ENCODE peak calls at places on chromosome 1, in five cellular contexts. One of them, this sample, is unnamed. For H3K27me3, the result is how much of the 10 kb centered on the place peaks cover.

GRCh38 chr1:93615201-93616150 is 66.2 kb downstream of the BCAR3 start:
- DNase-seq in AG04450: no peak
- DNase-seq in NT2/D1: no peak
- DNase-seq in esophagus squamous epithelium: no peak
- DNase-seq in suprapubic skin: no peak
- DNase-seq in this sample: peak

GRCh38 chr1:193115629-193116227 is 6.1 kb upstream of the CDC73 start:
- DNase-seq in suprapubic skin: no peak
- DNase-seq in AG04450: peak
- DNase-seq in esophagus squamous epithelium: no peak
- DNase-seq in NT2/D1: no peak
- DNase-seq in this sample: peak

GRCh38 chr1:67227196-67227595 is 60.9 kb downstream of the IL23R start:
- DNase-seq in AG04450: no peak
- DNase-seq in NT2/D1: no peak
- DNase-seq in suprapubic skin: no peak
- DNase-seq in esophagus squamous epithelium: no peak
- DNase-seq in this sample: peak

GRCh38 chr1:244395965-244396364 is 55.7 kb downstream of the ADSS2 start:
- DNase-seq in AG04450: no peak
- DNase-seq in suprapubic skin: no peak
- DNase-seq in esophagus squamous epithelium: no peak
- DNase-seq in NT2/D1: no peak
- DNase-seq in this sample: no peak

GRCh38 chr1:221715321-221716169 is 26.3 kb downstream of the DUSP10 start:
- DNase-seq in esophagus squamous epithelium: no peak
- DNase-seq in NT2/D1: peak
- DNase-seq in AG04450: peak
- DNase-seq in suprapubic skin: no peak
- DNase-seq in this sample: no peak

GRCh38 chr1:107430540-107431228 is 289.8 kb downstream of the NTNG1 start:
- DNase-seq in esophagus squamous epithelium: no peak
- DNase-seq in AG04450: peak
- DNase-seq in NT2/D1: peak
- DNase-seq in suprapubic skin: no peak
- DNase-seq in this sample: peak

GRCh38 chr1:85708826-85709222 is 591 bp upstream of the ZNHIT6 start:
- DNase-seq in esophagus squamous epithelium: no peak
- DNase-seq in NT2/D1: no peak
- DNase-seq in AG04450: no peak
- DNase-seq in suprapubic skin: no peak
- DNase-seq in this sample: no peak

GRCh38 chr1:53454019-53454418 is 5.2 kb upstream of the DMRTB1 start:
- DNase-seq in suprapubic skin: no peak
- DNase-seq in AG04450: no peak
- DNase-seq in esophagus squamous epithelium: no peak
- DNase-seq in NT2/D1: no peak
- DNase-seq in this sample: no peak

GRCh38 chr1:39679821-39680220 is 7.9 kb upstream of the NT5C1A start:
- DNase-seq in NT2/D1: no peak
- DNase-seq in esophagus squamous epithelium: no peak
- DNase-seq in suprapubic skin: no peak
- DNase-seq in AG04450: no peak
- DNase-seq in this sample: no peak

DNA sequence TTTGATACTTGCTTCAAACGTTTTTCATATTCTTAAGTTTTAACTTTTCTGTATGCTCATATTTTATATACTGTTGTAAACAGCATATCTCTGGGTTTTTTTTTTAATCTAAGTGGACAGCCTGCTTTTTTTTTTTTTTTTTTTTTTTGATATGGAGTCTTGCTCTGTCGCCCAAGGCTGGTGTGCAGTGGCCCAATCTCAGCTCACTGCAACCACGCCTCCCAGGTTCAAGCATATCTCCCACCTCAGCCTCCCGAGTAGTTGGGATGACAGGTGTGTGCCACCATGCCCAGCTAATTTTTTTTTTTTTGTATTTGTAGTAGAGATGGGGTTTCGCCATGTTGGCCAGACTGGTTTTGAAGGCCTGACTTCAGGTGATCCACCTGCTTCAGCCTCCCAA is 1.2 kb downstream of the TBCE start:
- DNase-seq in esophagus squamous epithelium: no peak
- DNase-seq in AG04450: no peak
- DNase-seq in suprapubic skin: no peak
- DNase-seq in NT2/D1: no peak
- DNase-seq in this sample: no peak
- H3K4me3 ChIP-seq in esophagus squamous epithelium: no peak
- H3K4me3 ChIP-seq in AG04450: peak
- H3K4me3 ChIP-seq in suprapubic skin: no peak
- H3K4me3 ChIP-seq in NT2/D1: peak
- H3K4me3 ChIP-seq in this sample: peak

GRCh38 chr1:152511596-152511995 is 993 bp downstream of the LCE5A start:
- DNase-seq in esophagus squamous epithelium: no peak
- DNase-seq in suprapubic skin: no peak
- DNase-seq in NT2/D1: no peak
- DNase-seq in AG04450: no peak
- DNase-seq in this sample: no peak
- H3K27me3 ChIP-seq in esophagus squamous epithelium: under half
- H3K27me3 ChIP-seq in suprapubic skin: under half
- H3K27me3 ChIP-seq in NT2/D1: half or more
- H3K27me3 ChIP-seq in AG04450: under half
- H3K27me3 ChIP-seq in this sample: under half

DNA sequence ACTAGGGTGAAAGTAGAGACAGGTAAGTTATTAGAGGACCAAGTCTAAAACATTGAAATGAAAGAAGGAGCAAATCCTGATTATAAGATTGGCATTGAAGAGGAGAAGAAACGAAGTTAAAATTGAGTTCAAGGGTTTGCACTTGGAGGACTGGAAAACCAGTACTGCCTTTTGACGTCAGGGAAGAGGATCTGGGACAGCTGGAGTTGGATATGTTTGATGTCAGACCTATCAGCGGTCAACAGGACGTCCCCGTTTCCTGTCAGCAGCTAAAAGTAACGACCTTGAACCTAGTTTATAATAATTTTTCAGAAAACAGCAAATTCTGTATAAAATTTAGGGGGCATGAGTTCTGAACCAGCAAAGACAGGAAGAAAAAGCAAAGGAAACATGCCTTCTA is 1.2 kb upstream of the NID1 start:
- DNase-seq in esophagus squamous epithelium: no peak
- DNase-seq in suprapubic skin: no peak
- DNase-seq in NT2/D1: no peak
- DNase-seq in AG04450: no peak
- DNase-seq in this sample: no peak
- H3K4me3 ChIP-seq in esophagus squamous epithelium: no peak
- H3K4me3 ChIP-seq in suprapubic skin: peak
- H3K4me3 ChIP-seq in NT2/D1: no peak
- H3K4me3 ChIP-seq in AG04450: no peak
- H3K4me3 ChIP-seq in this sample: no peak

GRCh38 chr1:18262726-18263125 is 155.1 kb downstream of the IGSF21 start:
- DNase-seq in AG04450: no peak
- DNase-seq in NT2/D1: no peak
- DNase-seq in esophagus squamous epithelium: no peak
- DNase-seq in suprapubic skin: no peak
- DNase-seq in this sample: no peak
- H3K27me3 ChIP-seq in AG04450: under half
- H3K27me3 ChIP-seq in NT2/D1: under half
- H3K27me3 ChIP-seq in esophagus squamous epithelium: under half
- H3K27me3 ChIP-seq in suprapubic skin: under half
- H3K27me3 ChIP-seq in this sample: under half

GRCh38 chr1:114033219-114033706 is 54.0 kb downstream of the OLFML3 start:
- DNase-seq in NT2/D1: no peak
- DNase-seq in suprapubic skin: no peak
- DNase-seq in AG04450: no peak
- DNase-seq in esophagus squamous epithelium: no peak
- DNase-seq in this sample: no peak

GRCh38 chr1:114034561-114035303 is 55.5 kb downstream of the OLFML3 start:
- DNase-seq in AG04450: no peak
- DNase-seq in suprapubic skin: no peak
- DNase-seq in NT2/D1: no peak
- DNase-seq in esophagus squamous epithelium: no peak
- DNase-seq in this sample: no peak

GRCh38 chr1:114033961-114034360 is 54.7 kb downstream of the OLFML3 start:
- DNase-seq in AG04450: no peak
- DNase-seq in NT2/D1: no peak
- DNase-seq in suprapubic skin: no peak
- DNase-seq in esophagus squamous epithelium: no peak
- DNase-seq in this sample: no peak

GRCh38 chr1:114035304-114035700 is 56.0 kb downstream of the OLFML3 start:
- DNase-seq in esophagus squamous epithelium: no peak
- DNase-seq in AG04450: no peak
- DNase-seq in NT2/D1: no peak
- DNase-seq in suprapubic skin: no peak
- DNase-seq in this sample: no peak

DNA sequence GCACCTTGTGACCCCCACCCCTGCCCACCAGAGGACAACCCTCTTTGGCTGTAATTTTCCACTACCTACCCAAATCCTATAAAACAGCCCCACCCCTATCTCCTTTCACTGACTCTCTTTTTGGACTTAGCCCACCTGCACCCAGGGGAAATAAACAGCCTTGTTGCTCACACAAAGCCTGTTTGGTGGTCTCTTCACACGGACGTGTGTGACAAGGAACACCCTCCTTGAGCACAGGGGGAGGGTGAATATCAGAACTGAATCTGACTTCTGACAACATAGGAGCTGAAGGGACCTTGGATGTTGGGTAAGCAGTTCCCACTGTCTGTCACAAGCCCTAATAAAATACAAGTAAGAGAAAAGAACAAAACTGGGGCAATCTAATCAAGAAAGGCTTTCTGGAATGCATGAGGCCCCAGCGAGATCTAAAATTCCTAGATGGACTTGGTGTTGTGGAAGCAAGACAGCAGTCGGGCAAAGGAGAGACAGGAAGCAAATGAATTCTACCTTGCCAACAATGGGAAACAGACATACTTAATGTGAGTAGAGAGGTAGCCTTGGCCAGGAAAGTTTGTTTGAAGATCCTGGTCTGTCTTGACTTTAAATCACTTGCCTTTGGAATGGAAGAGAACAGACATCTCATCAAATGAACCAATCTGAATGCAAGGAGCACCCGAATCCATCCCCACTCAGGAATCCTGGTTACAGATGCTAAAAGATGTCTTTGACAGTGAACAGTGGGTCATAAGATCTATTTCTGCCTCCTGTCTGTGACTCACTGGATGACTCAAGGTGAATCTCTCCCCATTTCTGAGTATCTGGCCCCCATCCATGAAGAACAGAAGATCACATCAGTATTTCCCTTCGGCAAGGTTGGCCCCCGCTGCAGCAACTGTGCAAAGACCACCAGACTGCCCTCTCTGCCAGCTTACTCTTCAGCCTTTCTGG is 53.3 kb downstream of the OLFML3 start:
- DNase-seq in NT2/D1: no peak
- DNase-seq in AG04450: peak
- DNase-seq in suprapubic skin: no peak
- DNase-seq in esophagus squamous epithelium: no peak
- DNase-seq in this sample: peak
- H3K4me3 ChIP-seq in NT2/D1: no peak
- H3K4me3 ChIP-seq in AG04450: no peak
- H3K4me3 ChIP-seq in suprapubic skin: no peak
- H3K4me3 ChIP-seq in esophagus squamous epithelium: no peak
- H3K4me3 ChIP-seq in this sample: no peak

GRCh38 chr1:28811766-28812668 is at the start of gene OPRD1:
- DNase-seq in esophagus squamous epithelium: no peak
- DNase-seq in suprapubic skin: no peak
- DNase-seq in NT2/D1: no peak
- DNase-seq in AG04450: no peak
- DNase-seq in this sample: no peak

GRCh38 chr1:28813931-28814465 is 2.0 kb downstream of the OPRD1 start:
- DNase-seq in suprapubic skin: no peak
- DNase-seq in esophagus squamous epithelium: no peak
- DNase-seq in NT2/D1: no peak
- DNase-seq in AG04450: no peak
- DNase-seq in this sample: no peak

GRCh38 chr1:28807986-28808385 is 4.0 kb upstream of the OPRD1 start:
- DNase-seq in AG04450: no peak
- DNase-seq in esophagus squamous epithelium: no peak
- DNase-seq in suprapubic skin: no peak
- DNase-seq in NT2/D1: no peak
- DNase-seq in this sample: no peak

GRCh38 chr1:28812669-28813468 is 899 bp downstream of the OPRD1 start:
- DNase-seq in suprapubic skin: no peak
- DNase-seq in esophagus squamous epithelium: no peak
- DNase-seq in NT2/D1: no peak
- DNase-seq in AG04450: no peak
- DNase-seq in this sample: no peak

GRCh38 chr1:28811369-28811765 is 603 bp upstream of the OPRD1 start:
- DNase-seq in esophagus squamous epithelium: no peak
- DNase-seq in suprapubic skin: no peak
- DNase-seq in NT2/D1: no peak
- DNase-seq in AG04450: no peak
- DNase-seq in this sample: no peak
- H3K27me3 ChIP-seq in esophagus squamous epithelium: under half
- H3K27me3 ChIP-seq in suprapubic skin: half or more
- H3K27me3 ChIP-seq in NT2/D1: under half
- H3K27me3 ChIP-seq in AG04450: half or more
- H3K27me3 ChIP-seq in this sample: half or more

This sample was measured in astrocyte.